ENCODE peak calls at places on chromosomes 3 and 15, in eight cellular contexts. T, U, V, W, P, Z, B and G are unnamed samples.

GRCh38 chr3:57544181-57545125 is at the start of gene DNAH12:
- DNase-seq in T (peak; percentile 8), U (no peak), V (no peak), W (peak; percentile 33), P (no peak), Z (no peak), B (peak; percentile 49), G (peak; percentile 6)

GRCh38 chr3:126422121-126422520 is 27.4 kb downstream of the CFAP100 start:
- DNase-seq in T (no peak), U (no peak), V (no peak), W (no peak), P (no peak), Z (no peak), B (no peak), G (no peak)

GRCh38 chr3:9028134-9028533 is 64.9 kb upstream of the RAD18 start:
- DNase-seq in T (no peak), U (no peak), V (no peak), W (peak; percentile 24), P (peak; percentile 73), Z (peak; percentile 81), B (peak; percentile 87), G (peak; percentile 79)

GRCh38 chr3:189457201-189457607 is 174.0 kb upstream of the TP63 start:
- DNase-seq in T (no peak), U (no peak), V (no peak), W (peak; percentile 57), P (peak; percentile 40), Z (no peak), B (peak; percentile 94), G (peak; percentile 11)

GRCh38 chr3:11238057-11238456 is 34.1 kb upstream of the ATG7 start:
- DNase-seq in T (no peak), U (no peak), V (peak; percentile 59), W (peak; percentile 90), P (peak; percentile 94), Z (no peak), B (peak; percentile 94), G (peak; percentile 94)

GRCh38 chr3:32743934-32744333 is 58.9 kb downstream of the CNOT10 start:
- DNase-seq in T (no peak), U (peak; percentile 91), V (no peak), W (peak; percentile 6), P (peak; percentile 65), Z (no peak), B (peak; percentile 3), G (peak; percentile 66)

GRCh38 chr3:146035366-146035765 is 125.6 kb downstream of the PLOD2 start:
- DNase-seq in T (no peak), U (no peak), V (no peak), W (peak; percentile 22), P (peak; percentile 77), Z (no peak), B (peak; percentile 14), G (peak; percentile 36)

GRCh38 chr15:89333011-89333860 is 1.4 kb downstream of the POLG start:
- DNase-seq in T (no peak), U (no peak), V (no peak), W (no peak), P (no peak), Z (no peak), B (no peak), G (no peak)

GRCh38 chr3:127312818-127313217 is 25.0 kb upstream of the PRR20G start:
- DNase-seq in T (no peak), U (no peak), V (no peak), W (no peak), P (no peak), Z (no peak), B (no peak), G (no peak)

GRCh38 chr15:78811825-78812183 is 540 bp upstream of the ADAMTS7 start:
- DNase-seq in T (no peak), U (no peak), V (no peak), W (no peak), P (no peak), Z (no peak), B (no peak), G (no peak)

GRCh38 chr15:88803241-88803919 is at the start of gene ACAN:
- DNase-seq in T (no peak), U (no peak), V (no peak), W (no peak), P (no peak), Z (no peak), B (no peak), G (no peak)

GRCh38 chr3:87595798-87596197 is 319.4 kb upstream of the POU1F1 start:
- DNase-seq in T (no peak), U (no peak), V (no peak), W (no peak), P (no peak), Z (no peak), B (no peak), G (peak; percentile 62)

GRCh38 chr3:137294139-137294538 is 336.4 kb downstream of the IL20RB start:
- DNase-seq in T (no peak), U (no peak), V (no peak), W (no peak), P (no peak), Z (no peak), B (no peak), G (no peak)

GRCh38 chr15:66748320-66748779 is 46.3 kb downstream of the SMAD6 start:
- DNase-seq in T (no peak), U (no peak), V (no peak), W (peak; percentile 85), P (peak; percentile 91), Z (no peak), B (peak; percentile 41), G (peak; percentile 85)

GRCh38 chr3:194196876-194197275 is 60.9 kb downstream of the HES1 start:
- DNase-seq in T (no peak), U (no peak), V (no peak), W (no peak), P (no peak), Z (no peak), B (no peak), G (no peak)

GRCh38 chr15:100129677-100130076 is 212.1 kb downstream of the ADAMTS17 start:
- DNase-seq in T (no peak), U (no peak), V (no peak), W (no peak), P (no peak), Z (no peak), B (peak; percentile 32), G (no peak)

GRCh38 chr15:39924437-39924836 is 4.4 kb upstream of the GPR176 start:
- DNase-seq in T (no peak), U (no peak), V (no peak), W (no peak), P (no peak), Z (no peak), B (no peak), G (no peak)

GRCh38 chr3:50156549-50156948 is 1.4 kb downstream of the SEMA3F start:
- DNase-seq in T (no peak), U (no peak), V (no peak), W (no peak), P (no peak), Z (no peak), B (no peak), G (no peak)

GRCh38 chr15:31024979-31025378 is 33.6 kb upstream of the MTMR10 start:
- DNase-seq in T (no peak), U (no peak), V (peak; percentile 10), W (peak; percentile 63), P (peak; percentile 47), Z (no peak), B (no peak), G (peak; percentile 49)

GRCh38 chr15:27844018-27844666 is 255.0 kb downstream of the OCA2 start:
- DNase-seq in T (peak; percentile 16), U (peak; percentile 2), V (peak; percentile 23), W (no peak), P (peak; percentile 79), Z (no peak), B (peak; percentile 70), G (peak; percentile 12)

GRCh38 chr3:107143206-107143605 is 234.0 kb upstream of the CCDC54 start:
- DNase-seq in T (no peak), U (no peak), V (no peak), W (no peak), P (no peak), Z (no peak), B (no peak), G (no peak)

GRCh38 chr3:13276438-13277129 is 143.5 kb downstream of the NUP210 start:
- DNase-seq in T (no peak), U (no peak), V (no peak), W (no peak), P (no peak), Z (no peak), B (no peak), G (no peak)